ENCODE peak calls at places on chromosome 2, in seven cellular contexts. Z, Q, C, M, O, D and G are unnamed samples.

GRCh38 chr2:47129191-47129711 is 25.9 kb downstream of the STPG4 start:
- DNase-seq in O (no peak), M (no peak), C (no peak), Q (no peak), Z (no peak), D (no peak), G (no peak)

GRCh38 chr2:158761626-158762025 is 33.5 kb upstream of the DAPL1 start:
- DNase-seq in C (no peak), Q (no peak), M (no peak), D (peak; percentile 37), O (no peak), Z (peak; percentile 94), G (no peak)

GRCh38 chr2:24929230-24929629 is 9.2 kb upstream of the ADCY3 start:
- DNase-seq in Q (no peak), M (no peak), O (no peak), D (no peak), Z (no peak), C (no peak), G (no peak)

GRCh38 chr2:57314682-57315081 is 731.9 kb upstream of the VRK2 start:
- DNase-seq in C (no peak), M (no peak), Z (no peak), O (no peak), Q (no peak), D (no peak), G (no peak)

GRCh38 chr2:238489896-238490295 is 63.2 kb downstream of the ASB1 start:
- DNase-seq in Q (no peak), M (no peak), C (no peak), O (no peak), D (no peak), Z (no peak), G (no peak)

GRCh38 chr2:150296795-150297546 is 190.5 kb downstream of the RND3 start:
- DNase-seq in M (peak; percentile 56), Q (no peak), Z (peak; percentile 66), D (peak; percentile 62), O (peak; percentile 36), C (no peak), G (peak; percentile 43)

GRCh38 chr2:181540421-181540820 is 83.2 kb downstream of the ITGA4 start:
- DNase-seq in M (no peak), C (no peak), Q (no peak), D (peak; percentile 23), O (no peak), Z (no peak), G (no peak)

GRCh38 chr2:54983345-54984235 is 66.7 kb downstream of the RTN4 start:
- DNase-seq in C (no peak), Z (peak; percentile 45), Q (no peak), D (peak; percentile 63), O (no peak), M (peak; percentile 38), G (peak; percentile 56)

GRCh38 chr2:134367915-134368911 is 114.3 kb downstream of the MGAT5 start:
- DNase-seq in Q (no peak), O (peak; percentile 24), C (no peak), D (no peak), M (peak; percentile 66), Z (peak; percentile 40), G (peak; percentile 13)

GRCh38 chr2:227464851-227465250 is 7.1 kb upstream of the AGFG1 start:
- DNase-seq in Q (no peak), M (no peak), O (no peak), C (no peak), D (no peak), Z (no peak), G (no peak)

GRCh38 chr2:47304654-47305053 is 98.3 kb upstream of the MSH2 start:
- DNase-seq in Z (no peak), C (no peak), Q (no peak), M (no peak), D (no peak), O (no peak), G (no peak)

GRCh38 chr2:96245609-96246390 is 20.0 kb downstream of the TMEM127 start:
- DNase-seq in D (peak; percentile 51), M (peak; percentile 84), Z (no peak), Q (no peak), O (no peak), C (no peak), G (no peak)